ENCODE peak calls at places on chromosomes 13 and 19, in nine cellular contexts. G is NCI-H1105, L is BE2C, K is T-helper 9 cell, N is NCI-H1436, I is SHP77 treated with DMSO at 0.1 percent for 48 hours, Q is neuronal stem cell, R is SK-N-SH, T is NCI-H1417. W is an unnamed sample.

GRCh38 chr13:98509271-98510155 is 67.4 kb downstream of the STK24 start:
- DNase-seq in G (no peak), L (no peak), K (no peak), N (no peak), I (no peak), Q (no peak), R (no peak), T (no peak), W (no peak)

GRCh38 chr13:40653558-40654318 is 12.7 kb downstream of the FOXO1 start:
- DNase-seq in G (no peak), L (no peak), K (no peak), N (no peak), I (no peak), Q (no peak), R (no peak), T (no peak), W (no peak)

GRCh38 chr19:4910594-4911273 is 1.4 kb downstream of the UHRF1 start:
- DNase-seq in G (no peak), L (no peak), K (peak), N (no peak), I (no peak), Q (no peak), R (peak), T (no peak), W (peak)

GRCh38 chr19:14395710-14396338 is 14.6 kb downstream of the ADGRE5 start:
- DNase-seq in G (no peak), L (no peak), K (no peak), N (no peak), I (no peak), Q (no peak), R (no peak), T (no peak), W (no peak)

GRCh38 chr13:20475927-20476691 is 49.5 kb downstream of the CRYL1 start:
- DNase-seq in G (no peak), L (no peak), K (peak), N (no peak), I (no peak), Q (no peak), R (no peak), T (no peak), W (no peak)

GRCh38 chr13:57424379-57424778 is 207.2 kb upstream of the PCDH17 start:
- DNase-seq in G (no peak), L (no peak), K (no peak), N (no peak), I (no peak), Q (no peak), R (no peak), T (no peak), W (no peak)

GRCh38 chr19:48418317-48419064 is 25.0 kb downstream of the GRIN2D start:
- DNase-seq in G (no peak), L (no peak), K (no peak), N (no peak), I (no peak), Q (no peak), R (no peak), T (no peak), W (no peak)

GRCh38 chr19:38878575-38879399 is 712 bp upstream of the RINL start:
- DNase-seq in G (no peak), L (no peak), K (no peak), N (no peak), I (no peak), Q (no peak), R (peak), T (no peak), W (no peak)

GRCh38 chr19:8835877-8836276 is 3.7 kb downstream of the MBD3L1 start:
- DNase-seq in G (no peak), L (no peak), K (no peak), N (no peak), I (no peak), Q (no peak), R (no peak), T (no peak), W (no peak)

GRCh38 chr19:18203408-18203862 is 407 bp downstream of the RAB3A start:
- DNase-seq in G (no peak), L (peak), K (peak), N (no peak), I (no peak), Q (no peak), R (peak), T (no peak), W (no peak)

GRCh38 chr19:56112313-56112709 is 8.8 kb downstream of the ZNF787 start:
- DNase-seq in G (peak), L (no peak), K (no peak), N (peak), I (no peak), Q (no peak), R (peak), T (no peak), W (no peak)

GRCh38 chr19:6509118-6509971 is 7.2 kb upstream of the TUBB4A start:
- DNase-seq in G (no peak), L (no peak), K (no peak), N (no peak), I (no peak), Q (no peak), R (no peak), T (no peak), W (no peak)

GRCh38 chr19:43902399-43902798 is 32.7 kb downstream of the ZNF45 start:
- DNase-seq in G (no peak), L (no peak), K (no peak), N (no peak), I (no peak), Q (no peak), R (no peak), T (no peak), W (no peak)

GRCh38 chr13:91078093-91078679 is 269.3 kb upstream of the MIR17HG start:
- DNase-seq in G (no peak), L (no peak), K (no peak), N (peak), I (peak), Q (no peak), R (peak), T (no peak), W (no peak)

GRCh38 chr13:91601273-91601672 is 202.9 kb downstream of the GPC5 start:
- DNase-seq in G (no peak), L (no peak), K (no peak), N (no peak), I (no peak), Q (no peak), R (no peak), T (no peak), W (no peak)

GRCh38 chr19:30649934-30650614 is 277.9 kb downstream of the ZNF536 start:
- DNase-seq in G (peak), L (peak), K (no peak), N (peak), I (peak), Q (peak), R (peak), T (peak), W (peak)

GRCh38 chr19:4051175-4052101 is 15.3 kb downstream of the ZBTB7A start:
- DNase-seq in G (no peak), L (peak), K (no peak), N (no peak), I (no peak), Q (no peak), R (no peak), T (no peak), W (no peak)

GRCh38 chr19:29815231-29815630 is 3.4 kb downstream of the CCNE1 start:
- DNase-seq in G (no peak), L (no peak), K (no peak), N (no peak), I (no peak), Q (no peak), R (no peak), T (no peak), W (no peak)

GRCh38 chr13:89755729-89756492 is 1591.6 kb upstream of the MIR17HG start:
- DNase-seq in G (no peak), L (no peak), K (no peak), N (no peak), I (no peak), Q (no peak), R (no peak), T (peak), W (no peak)

GRCh38 chr13:92158335-92158734 is 759.9 kb downstream of the GPC5 start:
- DNase-seq in G (no peak), L (no peak), K (no peak), N (no peak), I (no peak), Q (no peak), R (no peak), T (no peak), W (no peak)

GRCh38 chr13:114222461-114222968 is 12.2 kb upstream of the CDC16 start:
- DNase-seq in G (no peak), L (no peak), K (no peak), N (no peak), I (peak), Q (no peak), R (no peak), T (no peak), W (no peak)

GRCh38 chr13:27012482-27013197 is 159.0 kb downstream of the USP12 start:
- DNase-seq in G (no peak), L (no peak), K (no peak), N (no peak), I (no peak), Q (no peak), R (no peak), T (no peak), W (no peak)

GRCh38 chr13:104181526-104182231 is 1115.5 kb upstream of the SLC10A2 start:
- DNase-seq in G (no peak), L (no peak), K (no peak), N (no peak), I (no peak), Q (no peak), R (no peak), T (no peak), W (no peak)

GRCh38 chr19:18473003-18473705 is 35.2 kb upstream of the ISYNA1 start:
- DNase-seq in G (no peak), L (no peak), K (no peak), N (no peak), I (no peak), Q (no peak), R (no peak), T (no peak), W (no peak)

W was measured in DMS153.